ENCODE peak calls at places on chromosomes 12 and 14, in six cellular contexts. A is choroid plexus epithelial cell, R is fibroblast of pulmonary artery, Y is heart right ventricle, K is breast epithelium, N is HCT116. V is an unnamed sample.

GRCh38 chr14:90658541-90658967 is 157.7 kb downstream of the TTC7B start:
- DNase-seq in R (peak; percentile 53), N (no peak), Y (no peak), A (peak; percentile 62), K (no peak), V (peak; percentile 86)

GRCh38 chr14:95500772-95501401 is 15.6 kb downstream of the SYNE3 start:
- DNase-seq in K (no peak), A (peak; percentile 82), R (peak; percentile 83), N (no peak), Y (no peak), V (peak; percentile 56)

GRCh38 chr12:32583535-32583934 is 95.6 kb upstream of the DNM1L start:
- DNase-seq in Y (no peak), K (no peak), A (peak; percentile 76), N (no peak), R (peak; percentile 53), V (no peak)

GRCh38 chr12:125140239-125140917 is 75.1 kb downstream of the AACS start:
- DNase-seq in R (no peak), N (no peak), Y (no peak), A (no peak), K (no peak), V (no peak)

GRCh38 chr14:69354383-69355154 is 43.5 kb downstream of the ERH start:
- DNase-seq in K (no peak), Y (no peak), R (no peak), A (no peak), N (no peak), V (peak; percentile 30)

GRCh38 chr12:108833757-108834472 is 23.5 kb downstream of the SSH1 start:
- DNase-seq in N (no peak), A (peak; percentile 81), R (peak; percentile 87), K (no peak), Y (peak; percentile 86), V (no peak)

GRCh38 chr12:16012086-16012485 is 101.0 kb downstream of the DERA start:
- DNase-seq in Y (peak; percentile 54), R (peak; percentile 68), K (no peak), N (no peak), A (peak; percentile 78), V (no peak)

GRCh38 chr12:3418609-3419469 is 72.2 kb upstream of the PRMT8 start:
- DNase-seq in A (no peak), Y (no peak), K (no peak), R (no peak), N (no peak), V (no peak)

GRCh38 chr12:20450591-20450990 is 82.3 kb downstream of the PDE3A start:
- DNase-seq in A (peak; percentile 51), Y (no peak), K (no peak), N (no peak), R (no peak), V (no peak)

GRCh38 chr12:76246611-76247010 is 101.6 kb downstream of the BBS10 start:
- DNase-seq in K (no peak), A (no peak), N (no peak), Y (no peak), R (no peak), V (no peak)

GRCh38 chr12:123075591-123076171 is 75.2 kb downstream of the PITPNM2 start:
- DNase-seq in K (no peak), A (peak; percentile 27), N (no peak), Y (no peak), R (no peak), V (peak; percentile 29)

GRCh38 chr12:80045594-80045993 is 53.7 kb upstream of the OTOGL start:
- DNase-seq in Y (no peak), K (no peak), R (peak; percentile 31), A (peak; percentile 57), N (no peak), V (peak; percentile 90)

GRCh38 chr12:127515941-127516340 is 751.0 kb upstream of the TMEM132C start:
- DNase-seq in R (no peak), N (no peak), Y (no peak), K (no peak), A (no peak), V (no peak)

GRCh38 chr12:93518725-93519124 is 51.4 kb downstream of the MRPL42 start:
- DNase-seq in A (peak; percentile 83), K (no peak), N (no peak), Y (no peak), R (peak; percentile 26), V (peak; percentile 18)

GRCh38 chr14:101369916-101370592 is 191.2 kb upstream of the DIO3 start:
- DNase-seq in Y (no peak), R (no peak), K (no peak), A (no peak), N (no peak), V (no peak)

GRCh38 chr14:77023001-77023996 is 5.2 kb downstream of the IRF2BPL start:
- DNase-seq in R (peak; percentile 57), N (no peak), K (no peak), A (peak; percentile 63), Y (no peak), V (peak; percentile 65)

GRCh38 chr14:44952391-44953110 is 9.2 kb downstream of the KLHL28 start:
- DNase-seq in N (no peak), R (no peak), K (no peak), Y (no peak), A (no peak), V (no peak)

GRCh38 chr14:45990252-45990651 is 661.3 kb downstream of the RPL10L start:
- DNase-seq in K (no peak), N (peak; percentile 1), A (peak; percentile 1), Y (no peak), R (no peak), V (peak; percentile 7)

GRCh38 chr12:27812502-27812901 is 32.5 kb upstream of the MANSC4 start:
- DNase-seq in R (no peak), K (no peak), N (no peak), Y (no peak), A (no peak), V (no peak)

GRCh38 chr14:81464253-81465001 is 64.3 kb upstream of the STON2 start:
- DNase-seq in Y (peak; percentile 63), R (peak; percentile 71), A (peak; percentile 75), K (no peak), N (peak; percentile 40), V (peak; percentile 58)

GRCh38 chr12:109154485-109155438 is 38.4 kb downstream of the ACACB start:
- DNase-seq in N (peak; percentile 87), Y (peak; percentile 83), A (peak; percentile 55), K (peak; percentile 78), R (peak; percentile 52), V (peak; percentile 71)

GRCh38 chr14:85195872-85196477 is 334.0 kb upstream of the FLRT2 start:
- DNase-seq in K (no peak), N (no peak), A (peak; percentile 43), Y (no peak), R (peak; percentile 43), V (peak; percentile 27)

GRCh38 chr14:94292872-94293577 is at the start of gene SERPINA10:
- DNase-seq in K (no peak), A (no peak), R (no peak), Y (no peak), N (no peak), V (no peak)

GRCh38 chr12:6925543-6926279 is 2.0 kb upstream of the ATN1 start:
- DNase-seq in Y (peak; percentile 76), K (no peak), N (peak; percentile 90), A (peak; percentile 63), R (peak; percentile 90), V (peak; percentile 89)

GRCh38 chr12:74538491-74539258 is 1.0 kb downstream of the ATXN7L3B start:
- DNase-seq in N (no peak), K (no peak), A (peak; percentile 12), R (no peak), Y (no peak), V (no peak)
- TF ChIP-seq CTCF in N (no peak), K (no peak), A (peak; percentile 2), R (no peak), Y (no peak), V (no peak)

DNA sequence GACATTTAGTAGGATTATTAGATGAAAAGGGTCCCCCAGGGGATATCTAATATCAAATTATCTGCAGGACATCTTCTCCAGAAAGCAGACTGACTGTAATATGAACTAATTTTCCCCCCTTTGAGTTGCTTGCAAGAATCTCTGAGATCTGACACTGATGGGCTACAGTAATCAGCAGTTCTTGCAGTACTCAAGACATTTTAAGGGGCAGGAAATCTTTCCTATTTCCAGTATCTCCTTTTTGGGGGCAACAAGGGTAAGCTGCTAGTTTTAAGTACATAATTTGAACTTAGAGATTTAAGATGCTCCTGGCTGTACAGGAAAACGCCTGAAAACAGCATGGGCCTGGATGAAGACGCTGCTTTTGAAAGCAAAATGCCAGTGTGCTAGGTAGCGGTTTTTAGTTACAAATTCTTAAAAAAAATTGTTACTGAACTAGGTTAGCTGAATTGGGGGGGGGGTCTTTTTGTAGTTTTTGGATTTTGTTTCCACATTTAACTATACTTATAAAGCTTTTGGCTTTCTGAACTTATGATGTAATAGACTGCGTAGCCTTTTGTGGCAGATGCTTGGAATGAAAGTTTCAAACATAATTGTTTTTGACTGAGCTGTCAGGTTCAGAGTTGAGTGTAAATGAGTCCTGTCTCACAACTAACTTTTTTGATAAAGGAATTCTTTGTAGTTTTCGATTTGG is 2.3 kb downstream of the FRMD6 start:
- DNase-seq in R (peak; percentile 30), Y (no peak), N (no peak), A (no peak), K (no peak), V (no peak)
- H3K4me3 ChIP-seq in R (peak overlapping the region; percentile 78), Y (peak overlapping the region; percentile 91), N (no peak overlapping the region), A (peak overlapping the region; percentile 91), K (peak overlapping the region; percentile 98), V (no peak overlapping the region)

GRCh38 chr12:74689071-74689655 is 151.5 kb downstream of the ATXN7L3B start:
- DNase-seq in N (peak; percentile 47), A (peak; percentile 84), Y (no peak), R (peak; percentile 80), K (no peak), V (peak; percentile 64)
- TF ChIP-seq CTCF in N (peak; percentile 42), A (peak; percentile 66), Y (peak; percentile 56), R (peak; percentile 66), K (peak; percentile 25), V (peak; percentile 60)

GRCh38 chr12:96047621-96048211 is 12.3 kb upstream of the LTA4H start:
- DNase-seq in N (peak; percentile 93), Y (no peak), K (no peak), R (peak; percentile 68), A (peak; percentile 72), V (peak; percentile 97)
- H3K4me3 ChIP-seq in N (no peak overlapping the region), Y (no peak overlapping the region), K (no peak overlapping the region), R (no peak overlapping the region), A (no peak overlapping the region), V (no peak overlapping the region)

V was measured in epithelial cell of esophagus.